ENCODE peak calls at places on chromosome 5, in eight cellular contexts. Z is nephron progenitor cell; L is coronary artery; V is stomach; U is AG20443; Y is smooth muscle cell of the brain vasculature; T is lung microvascular endothelial cell; W is stimulated activated CD4-positive, alpha-beta T cell treated with anti-CD3 and anti-CD28 coated beads, TNF-alpha, amount 100 ng/mL, for 24 hours. G is an unnamed sample.

GRCh38 chr5:14829396-14829795 is 42.2 kb downstream of the ANKH start:
- DNase-seq in L (no peak), W (no peak), Y (no peak), Z (no peak), V (no peak), T (no peak), U (no peak), G (no peak)

GRCh38 chr5:1971944-1972343 is 89.2 kb upstream of the IRX4 start:
- DNase-seq in T (no peak), U (no peak), Z (no peak), Y (no peak), L (no peak), V (no peak), W (no peak), G (no peak)

GRCh38 chr5:175494271-175495183 is 16.2 kb downstream of the SFXN1 start:
- DNase-seq in W (no peak), V (no peak), T (no peak), Z (no peak), U (no peak), Y (no peak), L (no peak), G (no peak)

GRCh38 chr5:132176987-132177386 is 50.7 kb downstream of the P4HA2 start:
- DNase-seq in Z (no peak), L (no peak), U (no peak), W (no peak), V (no peak), Y (no peak), T (no peak), G (no peak)

GRCh38 chr5:28082610-28083009 is 1044.2 kb upstream of the CDH9 start:
- DNase-seq in Z (no peak), L (no peak), T (no peak), Y (no peak), V (no peak), U (no peak), W (no peak), G (no peak)

GRCh38 chr5:120605325-120606079 is 141.4 kb downstream of the PRR16 start:
- DNase-seq in V (no peak), Y (no peak), U (no peak), Z (no peak), L (no peak), T (no peak), W (no peak), G (no peak)

GRCh38 chr5:22780756-22781155 is 72.4 kb downstream of the CDH12 start:
- DNase-seq in L (no peak), Y (no peak), V (no peak), U (no peak), Z (no peak), T (no peak), W (no peak), G (no peak)

GRCh38 chr5:82538339-82539034 is 260.3 kb upstream of the RPS23 start:
- DNase-seq in L (no peak), V (no peak), Z (no peak), T (no peak), W (no peak), Y (no peak), U (peak; percentile 41), G (no peak)

GRCh38 chr5:150606476-150606875 is 34.0 kb upstream of the SYNPO start:
- DNase-seq in U (no peak), Z (no peak), Y (no peak), L (no peak), W (no peak), T (no peak), V (no peak), G (no peak)

GRCh38 chr5:33964132-33964531 is 20.4 kb downstream of the SLC45A2 start:
- DNase-seq in Y (no peak), L (no peak), U (no peak), Z (no peak), T (no peak), W (no peak), V (no peak), G (no peak)

GRCh38 chr5:67095346-67095871 is 101.2 kb downstream of the CD180 start:
- DNase-seq in Z (no peak), L (peak; percentile 84), Y (peak; percentile 32), T (peak; percentile 89), U (peak; percentile 55), V (peak; percentile 63), W (no peak), G (no peak)

GRCh38 chr5:78597858-78598415 is 50.6 kb downstream of the LHFPL2 start:
- DNase-seq in T (peak; percentile 87), Z (no peak), Y (no peak), V (no peak), W (no peak), L (no peak), U (no peak), G (no peak)

GRCh38 chr5:133370904-133371303 is 241.4 kb downstream of the FSTL4 start:
- DNase-seq in V (no peak), W (no peak), U (no peak), L (peak; percentile 67), T (no peak), Z (no peak), Y (no peak), G (no peak)

GRCh38 chr5:95861858-95862561 is 39.5 kb upstream of the GLRX start:
- DNase-seq in U (peak; percentile 45), Y (no peak), L (no peak), V (no peak), W (peak; percentile 33), Z (no peak), T (peak; percentile 43), G (no peak)

GRCh38 chr5:57117601-57118000 is 56.3 kb upstream of the GPBP1 start:
- DNase-seq in U (no peak), W (peak; percentile 13), T (no peak), L (no peak), Z (no peak), Y (no peak), V (no peak), G (no peak)

GRCh38 chr5:111310713-111311620 is 86.8 kb downstream of the CAMK4 start:
- DNase-seq in W (no peak), L (no peak), V (no peak), Y (no peak), Z (no peak), T (no peak), U (no peak), G (no peak)

G was measured in glomerular endothelial cell.